ENCODE peak calls at places on chromosomes 16 and 17, in nine cellular contexts. X, A, B, K, L, D, U, C and R are unnamed samples.
A peak's percentile ranks its signal among the peaks of the same experiment; 100 is the strongest.

GRCh38 chr17:28992202-28992601 is 13.6 kb downstream of the SEZ6 start:
- DNase-seq in X (no peak), A (no peak), B (no peak), K (no peak), L (no peak), D (no peak), U (no peak), C (no peak), R (no peak)

GRCh38 chr16:10408824-10409381 is 23.0 kb downstream of the ATF7IP2 start:
- DNase-seq in X (no peak), A (no peak), B (no peak), K (no peak), L (peak; percentile 17), D (no peak), U (no peak), C (no peak), R (no peak)

GRCh38 chr16:58651965-58652348 is 22.3 kb upstream of the CNOT1 start:
- DNase-seq in X (no peak), A (no peak), B (no peak), K (no peak), L (peak; percentile 19), D (no peak), U (no peak), C (no peak), R (no peak)

GRCh38 chr17:75152971-75153853 is 1.1 kb downstream of the JPT1 start:
- DNase-seq in X (no peak), A (no peak), B (no peak), K (peak; percentile 26), L (peak; percentile 24), D (peak; percentile 22), U (no peak), C (peak; percentile 50), R (peak; percentile 47)

GRCh38 chr17:64174686-64175456 is 44.9 kb upstream of the ERN1 start:
- DNase-seq in X (peak; percentile 58), A (no peak), B (no peak), K (peak; percentile 79), L (peak; percentile 50), D (no peak), U (peak; percentile 60), C (no peak), R (peak; percentile 37)

GRCh38 chr17:77280304-77280910 is 139.6 kb downstream of the SEC14L1 start:
- DNase-seq in X (no peak), A (no peak), B (no peak), K (peak; percentile 89), L (peak; percentile 87), D (no peak), U (no peak), C (no peak), R (no peak)

GRCh38 chr17:28221751-28222414 is 97.1 kb upstream of the TMEM97 start:
- DNase-seq in X (no peak), A (no peak), B (no peak), K (no peak), L (no peak), D (no peak), U (no peak), C (no peak), R (no peak)

GRCh38 chr16:1426734-1427451 is 4.0 kb upstream of the PERCC1 start:
- DNase-seq in X (no peak), A (no peak), B (no peak), K (no peak), L (no peak), D (no peak), U (no peak), C (peak; percentile 78), R (peak; percentile 75)

GRCh38 chr17:2175294-2175628 is 120.4 kb downstream of the HIC1 start:
- DNase-seq in X (no peak), A (no peak), B (no peak), K (no peak), L (no peak), D (no peak), U (no peak), C (no peak), R (no peak)

GRCh38 chr17:76528528-76529223 is 8.8 kb downstream of the CYGB start:
- DNase-seq in X (no peak), A (peak; percentile 70), B (no peak), K (peak; percentile 67), L (peak; percentile 60), D (no peak), U (no peak), C (no peak), R (peak; percentile 57)

GRCh38 chr17:46736100-46736499 is 82.4 kb downstream of the WNT3 start:
- DNase-seq in X (no peak), A (no peak), B (no peak), K (no peak), L (no peak), D (no peak), U (no peak), C (no peak), R (no peak)

GRCh38 chr17:57519199-57519598 is 225.9 kb downstream of the CCDC182 start:
- DNase-seq in X (peak; percentile 85), A (no peak), B (peak; percentile 21), K (peak; percentile 27), L (no peak), D (no peak), U (no peak), C (peak; percentile 45), R (no peak)

GRCh38 chr17:76009447-76009846 is 8.8 kb downstream of the CDK3 start:
- DNase-seq in X (no peak), A (no peak), B (no peak), K (no peak), L (no peak), D (no peak), U (no peak), C (no peak), R (no peak)

GRCh38 chr17:13635951-13636350 is 34.2 kb upstream of the HS3ST3A1 start:
- DNase-seq in X (no peak), A (no peak), B (no peak), K (no peak), L (peak; percentile 76), D (no peak), U (no peak), C (no peak), R (peak; percentile 40)

GRCh38 chr17:42436401-42436800 is 13.3 kb upstream of the CAVIN1 start:
- DNase-seq in X (no peak), A (no peak), B (peak; percentile 94), K (peak; percentile 99), L (peak; percentile 99), D (no peak), U (no peak), C (no peak), R (no peak)

GRCh38 chr16:65672960-65673359 is 551.1 kb upstream of the CDH11 start:
- DNase-seq in X (no peak), A (no peak), B (no peak), K (peak; percentile 5), L (peak; percentile 56), D (no peak), U (no peak), C (no peak), R (no peak)

GRCh38 chr17:67375761-67376160 is 1.3 kb upstream of the PITPNC1 start:
- DNase-seq in X (no peak), A (no peak), B (no peak), K (no peak), L (no peak), D (no peak), U (no peak), C (no peak), R (no peak)

GRCh38 chr17:78568051-78568450 is 9.1 kb downstream of the DNAH17 start:
- DNase-seq in X (no peak), A (no peak), B (no peak), K (no peak), L (no peak), D (no peak), U (no peak), C (no peak), R (no peak)

GRCh38 chr17:44775136-44775837 is 16.5 kb downstream of the ADAM11 start:
- DNase-seq in X (peak; percentile 95), A (peak; percentile 96), B (peak; percentile 93), K (peak; percentile 96), L (peak; percentile 98), D (no peak), U (peak; percentile 96), C (peak; percentile 98), R (peak; percentile 97)
- TF ChIP-seq CTCF in X (no peak), A (no peak), B (no peak), K (no peak), L (no peak), D (peak; percentile 10), U (peak; percentile 9), C (peak; percentile 66), R (no peak)

GRCh38 chr17:53516643-53517042 is 306.1 kb upstream of the KIF2B start:
- DNase-seq in X (no peak), A (no peak), B (no peak), K (peak; percentile 48), L (peak; percentile 23), D (no peak), U (no peak), C (no peak), R (no peak)
- TF ChIP-seq CTCF in X (peak; percentile 47), A (no peak), B (no peak), K (peak; percentile 9), L (peak; percentile 28), D (peak; percentile 40), U (no peak), C (no peak), R (no peak)

GRCh38 chr16:78732693-78733092 is 633.2 kb downstream of the WWOX start:
- DNase-seq in X (no peak), A (no peak), B (no peak), K (no peak), L (no peak), D (no peak), U (no peak), C (no peak), R (no peak)

GRCh38 chr16:78731785-78732184 is 632.3 kb downstream of the WWOX start:
- DNase-seq in X (no peak), A (no peak), B (no peak), K (no peak), L (no peak), D (no peak), U (no peak), C (no peak), R (no peak)

GRCh38 chr16:78729687-78730086 is 630.2 kb downstream of the WWOX start:
- DNase-seq in X (no peak), A (no peak), B (no peak), K (peak; percentile 20), L (no peak), D (no peak), U (no peak), C (no peak), R (no peak)

GRCh38 chr16:78727536-78727935 is 628.1 kb downstream of the WWOX start:
- DNase-seq in X (no peak), A (no peak), B (no peak), K (no peak), L (no peak), D (no peak), U (no peak), C (no peak), R (no peak)
- TF ChIP-seq CTCF in X (no peak), A (no peak), B (no peak), K (no peak), L (no peak), D (peak; percentile 40), U (no peak), C (peak; percentile 10), R (no peak)

DNA sequence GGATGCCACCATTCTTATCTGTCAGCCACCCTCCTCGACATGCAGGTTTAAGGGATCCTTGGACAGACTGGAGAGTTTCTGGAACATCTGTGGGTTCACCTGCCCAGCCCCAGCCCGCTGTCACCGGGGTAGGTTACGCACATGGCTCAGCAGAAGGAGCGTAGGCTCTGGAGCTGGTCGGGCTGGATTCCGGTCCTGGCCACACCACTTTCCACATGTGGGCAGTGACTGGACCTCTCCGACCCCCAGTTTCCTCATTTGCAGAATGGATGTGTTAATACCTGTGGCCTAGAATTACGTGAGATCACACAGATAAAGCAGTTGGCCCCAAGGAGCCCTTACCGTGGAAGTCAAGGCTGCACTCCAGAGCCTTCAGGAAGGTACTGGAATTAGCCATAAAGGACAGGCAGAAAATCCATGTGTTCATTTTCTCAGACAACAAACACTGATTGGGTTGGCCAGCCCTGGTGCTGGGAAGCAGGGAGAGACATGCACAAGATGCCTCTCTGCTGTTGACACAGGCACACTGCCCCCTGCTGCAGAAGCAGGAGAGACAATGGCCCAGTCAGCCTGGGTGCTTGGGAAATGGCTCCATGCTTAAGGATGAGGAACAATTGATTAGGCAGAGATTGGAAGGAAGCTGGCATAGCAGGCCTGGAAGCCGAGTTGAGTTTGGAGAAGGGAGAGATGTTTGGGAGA is 58.8 kb downstream of the SF3B3 start:
- DNase-seq in X (no peak), A (no peak), B (no peak), K (no peak), L (no peak), D (no peak), U (no peak), C (no peak), R (no peak)
- TF ChIP-seq CTCF in X (peak; percentile 5), A (no peak), B (peak; percentile 27), K (peak; percentile 8), L (peak; percentile 32), D (peak; percentile 28), U (no peak), C (no peak), R (no peak)